ENCODE peak calls at places on chromosomes 12 and 14, in nine cellular contexts. Q is vagina; B is amniotic stem cell; D is hepatic stellate cell; T is stimulated activated CD4-positive, alpha-beta T cell treated with anti-CD3 and anti-CD28 coated beads, Interleukin-15, amount 100 ng/mL, for 24 hours; W is aorta; F is NCI-H774; Y is heart right ventricle; X is activated naive CD8-positive, alpha-beta T cell treated with anti-CD3 and anti-CD28 coated beads, Interleukin-2, amount 50 U/mL, for 16 hours. C is an unnamed sample.

GRCh38 chr14:46250113-46250703 is 401.4 kb downstream of the RPL10L start:
- DNase-seq in Q (no peak), T (no peak), Y (no peak), D (peak), F (no peak), W (no peak), X (no peak), B (no peak), C (peak)

GRCh38 chr12:57370696-57371095 is 60.1 kb downstream of the R3HDM2 start:
- DNase-seq in Q (no peak), Y (no peak), D (peak), B (peak), F (no peak), T (no peak), X (no peak), W (no peak), C (no peak)

GRCh38 chr14:74211945-74212580 is 27.2 kb upstream of the VSX2 start:
- DNase-seq in B (no peak), Y (no peak), X (no peak), W (no peak), T (no peak), D (no peak), Q (no peak), F (no peak), C (no peak)

GRCh38 chr12:57735952-57736742 is 2.4 kb downstream of the AGAP2 start:
- DNase-seq in Y (peak), Q (no peak), F (no peak), X (no peak), W (no peak), B (no peak), D (peak), T (no peak), C (no peak)

GRCh38 chr12:132600048-132601032 is 10.0 kb downstream of the LRCOL1 start:
- DNase-seq in Y (peak), B (no peak), W (peak), Q (no peak), T (peak), F (peak), X (no peak), D (peak), C (no peak)

GRCh38 chr14:93986972-93987371 is 10.1 kb upstream of the CCDC197 start:
- DNase-seq in Y (peak), W (no peak), Q (no peak), T (no peak), D (no peak), B (no peak), F (no peak), X (no peak), C (no peak)

GRCh38 chr14:100132161-100132902 is 27.1 kb downstream of the DEGS2 start:
- DNase-seq in F (no peak), Y (no peak), Q (no peak), X (no peak), B (peak), D (no peak), T (no peak), W (no peak), C (peak)

GRCh38 chr12:51346581-51346980 is at the start of gene CELA1:
- DNase-seq in T (no peak), Y (no peak), Q (no peak), D (no peak), F (no peak), X (no peak), W (no peak), B (no peak), C (no peak)